ENCODE peak calls at places on chromosomes 2 and 18, in nine cellular contexts. Y is cardiac fibroblast, N is fibroblast of villous mesenchyme, D is A549, R is colonic mucosa, T is tibial artery, F is fibroblast of mammary gland, C is astrocyte of the spinal cord, V is B cell. P is an unnamed sample.

GRCh38 chr2:7497223-7497622 is 580.0 kb downstream of the RNF144A start:
- DNase-seq in D (no peak), Y (no peak), R (no peak), T (no peak), N (peak; percentile 1), C (no peak), V (no peak), F (no peak), P (peak; percentile 13)

GRCh38 chr2:120550274-120550673 is 185.4 kb upstream of the GLI2 start:
- DNase-seq in V (no peak), D (no peak), N (no peak), F (no peak), C (no peak), Y (no peak), T (no peak), R (no peak), P (no peak)

GRCh38 chr2:96174251-96175144 is 29.3 kb upstream of the DUSP2 start:
- DNase-seq in V (peak; percentile 86), T (peak; percentile 80), C (peak; percentile 55), D (peak; percentile 72), F (peak; percentile 54), Y (peak; percentile 69), R (peak; percentile 86), N (peak; percentile 57), P (peak; percentile 81)

GRCh38 chr2:176174850-176175728 is 13.4 kb upstream of the HOXD1 start:
- DNase-seq in F (no peak), R (peak; percentile 63), D (no peak), V (no peak), Y (no peak), T (no peak), N (no peak), C (no peak), P (no peak)

GRCh38 chr2:235672720-235673119 is 178.9 kb downstream of the AGAP1 start:
- DNase-seq in N (no peak), V (no peak), R (no peak), C (no peak), D (no peak), T (no peak), Y (no peak), F (peak; percentile 50), P (no peak)

GRCh38 chr2:180742809-180743208 is 237.6 kb upstream of the UBE2E3 start:
- DNase-seq in V (no peak), C (peak; percentile 61), N (peak; percentile 53), D (peak; percentile 67), Y (no peak), F (no peak), T (no peak), R (no peak), P (peak; percentile 76)

GRCh38 chr18:9696112-9696511 is 12.0 kb upstream of the RAB31 start:
- DNase-seq in N (peak; percentile 55), F (no peak), C (peak; percentile 30), D (no peak), Y (peak; percentile 51), R (no peak), V (no peak), T (no peak), P (no peak)

GRCh38 chr2:32228181-32228580 is 36.5 kb downstream of the NLRC4 start:
- DNase-seq in V (no peak), T (no peak), N (no peak), D (no peak), R (no peak), C (no peak), Y (no peak), F (no peak), P (no peak)

GRCh38 chr2:169734172-169734847 is 678 bp downstream of the KLHL23 start:
- DNase-seq in C (peak; percentile 22), N (no peak), Y (no peak), D (no peak), R (peak; percentile 31), T (no peak), V (peak; percentile 27), F (no peak), P (peak; percentile 27)

GRCh38 chr2:68284896-68285295 is 32.6 kb upstream of the PPP3R1 start:
- DNase-seq in F (peak; percentile 92), R (peak; percentile 31), C (peak; percentile 9), D (no peak), T (no peak), N (peak; percentile 74), V (no peak), Y (peak; percentile 91), P (peak; percentile 93)

GRCh38 chr2:239471011-239471792 is 70.4 kb upstream of the HDAC4 start:
- DNase-seq in T (no peak), F (no peak), D (no peak), N (no peak), V (no peak), R (no peak), C (no peak), Y (no peak), P (no peak)

GRCh38 chr18:78906066-78906465 is 73.6 kb upstream of the SALL3 start:
- DNase-seq in D (no peak), V (no peak), T (no peak), F (no peak), R (no peak), N (no peak), C (no peak), Y (no peak), P (no peak)

GRCh38 chr2:12990523-12990922 is 273.8 kb downstream of the TRIB2 start:
- DNase-seq in R (no peak), D (no peak), V (no peak), T (no peak), Y (peak; percentile 13), N (no peak), F (peak; percentile 14), C (no peak), P (no peak)

GRCh38 chr2:43576983-43577892 is 18.6 kb downstream of the THADA start:
- DNase-seq in C (peak; percentile 67), F (peak; percentile 80), D (peak; percentile 77), R (no peak), N (peak; percentile 77), Y (peak; percentile 86), V (peak; percentile 52), T (no peak), P (peak; percentile 69)

GRCh38 chr2:234960091-234961088 is 8.6 kb downstream of the SH3BP4 start:
- DNase-seq in R (peak; percentile 12), F (peak; percentile 26), V (no peak), T (peak; percentile 34), Y (no peak), C (no peak), N (no peak), D (no peak), P (no peak)

GRCh38 chr2:149155181-149155580 is 116.7 kb downstream of the LYPD6B start:
- DNase-seq in F (no peak), Y (no peak), C (no peak), V (no peak), R (no peak), D (no peak), T (no peak), N (no peak), P (peak; percentile 4)

GRCh38 chr2:122873951-122874350 is 1118.5 kb downstream of the TSN start:
- DNase-seq in T (no peak), V (no peak), D (no peak), F (no peak), N (no peak), Y (no peak), R (no peak), C (no peak), P (no peak)

GRCh38 chr2:241859436-241860183 is 916 bp upstream of the PDCD1 start:
- DNase-seq in V (peak; percentile 66), R (peak; percentile 58), N (peak; percentile 67), C (no peak), F (peak; percentile 32), T (peak; percentile 80), Y (peak; percentile 59), D (no peak), P (no peak)

GRCh38 chr2:1818404-1818803 is 74.1 kb upstream of the PXDN start:
- DNase-seq in R (no peak), V (no peak), D (peak; percentile 22), C (no peak), Y (no peak), T (no peak), N (peak; percentile 20), F (no peak), P (no peak)

GRCh38 chr2:152615177-152615576 is 102.1 kb downstream of the PRPF40A start:
- DNase-seq in R (no peak), T (no peak), Y (no peak), F (no peak), D (no peak), V (no peak), N (no peak), C (no peak), P (no peak)

GRCh38 chr2:65144571-65144970 is 14.7 kb upstream of the RAB1A start:
- DNase-seq in D (no peak), Y (no peak), F (no peak), R (no peak), T (no peak), C (no peak), N (no peak), V (no peak), P (no peak)

GRCh38 chr2:148829618-148830017 is 45.4 kb upstream of the KIF5C start:
- DNase-seq in V (no peak), R (no peak), C (no peak), D (no peak), F (no peak), N (no peak), Y (no peak), T (no peak), P (no peak)

DNA sequence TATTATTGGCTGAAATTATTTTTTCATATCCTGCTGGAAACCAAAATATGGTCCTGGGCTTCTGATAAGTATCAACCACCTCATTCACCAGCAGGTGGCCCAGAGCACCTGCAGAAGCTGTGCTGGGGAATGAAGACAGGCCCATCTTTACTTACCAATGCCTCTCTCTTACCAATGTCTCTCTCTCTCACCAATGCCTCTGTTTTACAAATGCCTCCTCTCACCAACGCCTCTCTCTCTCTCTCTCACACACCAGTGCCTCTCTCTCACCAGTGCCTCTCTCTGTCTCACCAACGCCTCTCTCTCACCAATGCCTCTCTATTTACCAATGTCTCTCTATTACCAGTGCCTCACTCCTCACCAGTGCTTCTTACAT is 2.3 kb upstream of the MAL start:
- DNase-seq in Y (no peak), N (no peak), R (no peak), T (no peak), D (peak; percentile 40), V (peak; percentile 14), C (no peak), F (no peak), P (peak; percentile 35)
- TF ChIP-seq CTCF in Y (no peak), N (no peak), R (no peak), T (no peak), D (peak; percentile 18), V (no peak), C (no peak), F (no peak), P (no peak)

GRCh38 chr2:206212673-206213513 is 53.2 kb downstream of the EEF1B2 start:
- DNase-seq in F (peak; percentile 54), R (no peak), D (no peak), N (peak; percentile 75), C (peak; percentile 51), T (no peak), V (no peak), Y (peak; percentile 62), P (peak; percentile 23)
- TF ChIP-seq CTCF in F (no peak), R (no peak), D (no peak), N (no peak), C (no peak), T (no peak), V (no peak), Y (no peak), P (peak; percentile 17)

GRCh38 chr18:5414546-5414945 is 119.0 kb upstream of the ZBTB14 start:
- DNase-seq in D (no peak), T (no peak), Y (no peak), V (no peak), R (no peak), N (no peak), F (no peak), C (no peak), P (no peak)
- TF ChIP-seq CTCF in D (no peak), T (no peak), Y (no peak), V (no peak), R (no peak), N (no peak), F (no peak), C (no peak), P (no peak)

GRCh38 chr2:199940373-199940772 is 14.9 kb downstream of the TYW5 start:
- DNase-seq in D (peak; percentile 41), T (no peak), N (peak; percentile 43), C (peak; percentile 40), V (no peak), Y (peak; percentile 34), R (no peak), F (peak; percentile 43), P (peak; percentile 30)
- TF ChIP-seq CTCF in D (peak; percentile 43), T (no peak), N (peak; percentile 31), C (peak; percentile 25), V (peak; percentile 35), Y (peak; percentile 9), R (no peak), F (peak; percentile 35), P (peak; percentile 27)